ENCODE peak calls at places on chromosomes 5 and 9, in six cellular contexts. B is cardiac muscle cell, E is endothelial cell, Q is natural killer cell, G is GM13977, J is astrocyte. C is an unnamed sample.

GRCh38 chr9:88722753-88723152 is 187.8 kb downstream of the NXNL2 start:
- DNase-seq in G (no peak), B (peak; percentile 39), E (no peak), J (no peak), Q (no peak), C (no peak)

GRCh38 chr5:142644640-142645361 is 41.1 kb downstream of the FGF1 start:
- DNase-seq in E (no peak), Q (no peak), B (peak; percentile 98), G (no peak), J (peak; percentile 100), C (no peak)

GRCh38 chr5:156913719-156914370 is 49.2 kb downstream of the TIMD4 start:
- DNase-seq in E (no peak), Q (no peak), J (no peak), G (peak; percentile 28), B (no peak), C (peak; percentile 51)

GRCh38 chr9:15328946-15329345 is 21.9 kb upstream of the TTC39B start:
- DNase-seq in Q (no peak), E (no peak), J (no peak), B (no peak), G (no peak), C (no peak)

GRCh38 chr5:1765141-1765879 is 34.3 kb downstream of the MRPL36 start:
- DNase-seq in E (no peak), G (no peak), B (no peak), J (no peak), Q (no peak), C (no peak)

GRCh38 chr5:58022055-58022454 is 437.8 kb downstream of the PLK2 start:
- DNase-seq in G (no peak), Q (no peak), B (peak; percentile 43), J (no peak), E (no peak), C (no peak)

GRCh38 chr5:145056805-145057204 is 778.3 kb downstream of the PRELID2 start:
- DNase-seq in B (no peak), Q (no peak), E (no peak), G (peak; percentile 43), J (peak; percentile 12), C (no peak)

GRCh38 chr5:3590253-3590966 is 5.2 kb upstream of the IRX1 start:
- DNase-seq in J (no peak), E (no peak), B (no peak), G (no peak), Q (no peak), C (no peak)

GRCh38 chr9:70696694-70697335 is 282.4 kb upstream of the KLF9 start:
- DNase-seq in B (no peak), J (no peak), G (no peak), Q (no peak), E (no peak), C (no peak)

GRCh38 chr9:114086009-114086408 is 7.9 kb upstream of the AMBP start:
- DNase-seq in G (no peak), E (no peak), J (no peak), B (no peak), Q (no peak), C (no peak)

GRCh38 chr5:173744527-173744926 is 128.1 kb upstream of the BOD1 start:
- DNase-seq in E (no peak), J (no peak), Q (no peak), G (no peak), B (no peak), C (no peak)

GRCh38 chr9:92196909-92197308 is 81.7 kb upstream of the SPTLC1 start:
- DNase-seq in E (no peak), Q (no peak), G (no peak), J (peak; percentile 72), B (peak; percentile 60), C (no peak)

GRCh38 chr5:17304282-17304681 is 86.9 kb downstream of the BASP1 start:
- DNase-seq in G (no peak), Q (no peak), B (peak; percentile 52), E (no peak), J (peak; percentile 36), C (no peak)

GRCh38 chr9:121865884-121866283 is 214.4 kb downstream of the DAB2IP start:
- DNase-seq in E (no peak), G (no peak), B (no peak), Q (no peak), J (no peak), C (no peak)

GRCh38 chr5:108567429-108567828 is 180.3 kb upstream of the FER start:
- DNase-seq in E (no peak), Q (no peak), J (no peak), G (no peak), B (no peak), C (no peak)

GRCh38 chr5:111685969-111686368 is 71.0 kb downstream of the NREP start:
- DNase-seq in J (no peak), G (no peak), B (no peak), E (no peak), Q (no peak), C (no peak)

GRCh38 chr9:21638104-21638503 is 156.0 kb upstream of the IFNE start:
- DNase-seq in J (no peak), E (no peak), G (no peak), Q (no peak), B (no peak), C (no peak)

GRCh38 chr5:38756068-38756467 is 89.7 kb upstream of the OSMR start:
- DNase-seq in Q (no peak), J (no peak), B (no peak), E (no peak), G (no peak), C (no peak)

GRCh38 chr5:80254767-80255424 is 952 bp downstream of the SERINC5 start:
- DNase-seq in G (peak; percentile 42), B (peak; percentile 24), J (peak; percentile 57), E (no peak), Q (no peak), C (peak; percentile 73)

GRCh38 chr9:3238241-3238640 is 287.6 kb downstream of the RFX3 start:
- DNase-seq in G (no peak), E (no peak), B (peak; percentile 9), J (no peak), Q (no peak), C (no peak)

GRCh38 chr9:22413884-22414283 is 32.7 kb upstream of the DMRTA1 start:
- DNase-seq in E (no peak), B (no peak), G (no peak), Q (no peak), J (no peak), C (no peak)

GRCh38 chr5:157253547-157253946 is 12.4 kb upstream of the CYFIP2 start:
- DNase-seq in E (peak; percentile 62), J (peak; percentile 10), B (peak; percentile 73), Q (no peak), G (peak; percentile 61), C (no peak)

DNA sequence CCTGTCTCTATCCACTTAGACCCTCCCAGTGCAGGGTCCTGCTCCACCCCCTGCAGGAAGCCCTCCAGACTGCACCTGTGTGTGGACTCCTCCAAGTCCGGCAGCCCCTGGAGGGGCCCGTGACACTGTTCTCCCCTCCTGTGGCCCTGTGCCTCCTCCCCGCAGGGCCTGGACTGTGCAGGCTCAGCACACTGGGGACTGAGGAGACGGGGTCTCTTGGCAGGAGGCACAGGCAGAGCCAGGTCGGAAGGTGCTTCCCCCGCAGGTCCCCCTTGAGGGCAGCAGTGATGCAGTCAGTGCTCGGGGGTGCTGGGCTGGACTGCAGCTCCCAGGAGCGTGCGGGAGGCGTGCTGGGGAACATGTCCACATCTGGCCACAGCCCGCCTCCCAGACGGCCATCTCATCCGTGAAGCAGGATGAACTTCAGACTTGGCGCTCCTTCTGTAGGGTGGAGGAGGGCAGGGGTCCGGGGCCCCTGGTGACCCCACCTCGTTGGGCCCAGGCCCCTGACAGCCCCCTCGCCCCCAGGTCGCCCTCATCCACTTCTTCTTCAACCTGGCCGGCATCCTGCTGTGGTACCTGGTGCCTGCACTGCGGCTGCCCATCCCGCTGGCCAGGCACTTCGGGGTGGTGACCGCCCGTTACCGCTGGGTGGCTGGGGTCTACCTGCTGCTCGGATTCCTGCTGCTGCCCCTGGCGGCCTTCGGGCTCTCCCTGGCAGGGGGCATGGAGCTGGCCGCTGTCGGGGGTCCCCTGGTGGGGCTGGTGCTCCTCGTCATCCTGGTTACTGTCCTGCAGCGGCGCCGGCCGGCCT is 4.9 kb downstream of the SLC34A3 start:
- DNase-seq in G (no peak), B (no peak), J (no peak), E (no peak), Q (no peak), C (no peak)
- TF ChIP-seq CTCF in G (no peak), B (no peak), J (no peak), E (no peak), Q (no peak), C (no peak)

GRCh38 chr9:127580371-127580770 is 31.7 kb upstream of the STXBP1 start:
- DNase-seq in E (no peak), Q (no peak), G (no peak), B (no peak), J (no peak), C (no peak)

GRCh38 chr9:127575875-127576778 is 36.0 kb upstream of the STXBP1 start:
- DNase-seq in Q (no peak), E (no peak), G (no peak), B (no peak), J (no peak), C (no peak)

GRCh38 chr9:127578627-127578951 is 33.5 kb upstream of the STXBP1 start:
- DNase-seq in B (no peak), E (no peak), G (no peak), Q (no peak), J (no peak), C (no peak)

GRCh38 chr9:127580879-127581278 is 31.2 kb upstream of the STXBP1 start:
- DNase-seq in G (no peak), J (no peak), B (no peak), E (no peak), Q (no peak), C (no peak)

GRCh38 chr9:127578952-127579853 is 32.9 kb upstream of the STXBP1 start:
- DNase-seq in J (peak; percentile 96), E (peak; percentile 80), B (peak; percentile 94), Q (peak; percentile 73), G (no peak), C (peak; percentile 92)
- TF ChIP-seq CTCF in J (peak; percentile 16), E (peak; percentile 36), B (peak; percentile 36), Q (no peak), G (no peak), C (no peak)

GRCh38 chr5:5063533-5063953 is 76.6 kb upstream of the ADAMTS16 start:
- DNase-seq in J (no peak), B (no peak), E (no peak), Q (no peak), G (no peak), C (no peak)
- TF ChIP-seq CTCF in J (no peak), B (no peak), E (no peak), Q (no peak), G (peak; percentile 39), C (no peak)

DNA sequence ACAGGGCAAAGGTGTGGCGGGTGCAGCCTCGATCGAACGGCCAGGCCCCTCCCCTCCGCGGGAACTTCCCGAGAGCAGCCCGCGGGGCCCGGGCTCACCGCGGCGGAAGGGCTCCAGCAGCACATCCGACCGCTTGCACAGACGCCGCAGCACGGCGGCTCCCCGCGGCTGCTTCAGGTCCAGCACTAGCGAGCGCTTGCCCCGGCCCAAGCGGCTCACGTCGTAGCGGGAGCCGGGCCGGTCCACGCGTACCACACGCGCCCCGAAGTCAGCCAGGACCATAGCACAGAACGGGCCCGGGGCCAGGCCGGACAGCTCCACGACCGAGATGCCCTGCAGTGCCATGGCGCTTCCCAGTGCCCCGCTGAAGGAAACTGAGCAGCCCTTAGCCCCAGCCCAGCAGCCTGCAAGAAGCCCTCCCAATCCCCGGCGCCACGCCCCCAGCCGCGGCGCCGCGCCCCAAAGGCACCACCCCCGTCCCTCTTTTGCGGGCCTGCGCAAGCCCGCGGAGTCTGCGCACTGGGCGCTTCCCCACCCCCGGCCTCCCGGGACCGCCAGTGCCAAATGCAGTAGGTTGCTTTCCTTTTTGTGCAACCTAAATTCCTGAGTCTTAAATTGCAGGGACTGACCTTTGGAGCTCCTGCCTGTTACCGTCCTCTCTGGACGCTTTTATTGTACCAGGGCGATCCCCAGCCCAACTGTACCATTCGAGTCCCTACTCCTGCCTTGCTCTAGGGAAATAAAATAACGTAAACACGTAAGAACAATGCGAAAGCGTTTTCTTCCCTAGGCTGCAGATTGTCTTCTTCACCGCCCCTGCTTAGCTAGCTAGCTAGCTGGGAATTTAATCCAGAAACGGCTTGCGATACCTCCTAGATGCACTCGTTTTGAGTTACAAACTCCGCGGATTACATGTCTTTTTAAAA is at the start of gene AMACR:
- DNase-seq in G (peak; percentile 96), B (peak; percentile 98), Q (peak; percentile 80), E (peak; percentile 92), J (peak; percentile 81), C (peak; percentile 88)
- TF ChIP-seq CTCF in G (no peak), B (peak; percentile 27), Q (no peak), E (no peak), J (no peak), C (no peak)

C was measured in activated CD8-positive, alpha-beta T cell treated with anti-CD3 and anti-CD28 coated beads for 36 hours.